ENCODE peak calls at places on chromosomes 5 and 9, in four cellular contexts. One of them, this sample, is unnamed.
A peak's percentile ranks its signal among the peaks of the same experiment; 100 is the strongest.

GRCh38 chr5:158560170-158560569 is 539.5 kb downstream of the EBF1 start:
- DNase-seq in GM06990: peak; percentile 79
- DNase-seq in neural crest cell: no peak
- DNase-seq in NB4: peak; percentile 89
- DNase-seq in this sample: peak; percentile 60

GRCh38 chr9:32587901-32588300 is 14.9 kb upstream of the NDUFB6 start:
- DNase-seq in NB4: no peak
- DNase-seq in GM06990: no peak
- DNase-seq in neural crest cell: no peak
- DNase-seq in this sample: no peak

GRCh38 chr5:97383996-97384395 is 200.9 kb upstream of the RIOK2 start:
- DNase-seq in GM06990: no peak
- DNase-seq in NB4: no peak
- DNase-seq in neural crest cell: no peak
- DNase-seq in this sample: no peak

GRCh38 chr9:128215491-128216404 is 12.6 kb downstream of the DNM1 start:
- DNase-seq in neural crest cell: no peak
- DNase-seq in NB4: peak; percentile 80
- DNase-seq in GM06990: no peak
- DNase-seq in this sample: no peak

GRCh38 chr5:135211791-135212190 is 177.8 kb upstream of the PITX1 start:
- DNase-seq in neural crest cell: no peak
- DNase-seq in NB4: no peak
- DNase-seq in GM06990: no peak
- DNase-seq in this sample: no peak

GRCh38 chr9:124733964-124734740 is 37.0 kb downstream of the NR6A1 start:
- DNase-seq in neural crest cell: no peak
- DNase-seq in GM06990: no peak
- DNase-seq in NB4: no peak
- DNase-seq in this sample: no peak

GRCh38 chr5:67156976-67157583 is 39.5 kb downstream of the CD180 start:
- DNase-seq in GM06990: no peak
- DNase-seq in neural crest cell: no peak
- DNase-seq in NB4: peak; percentile 36
- DNase-seq in this sample: peak; percentile 55

GRCh38 chr9:76374702-76375543 is 19.3 kb downstream of the RFK start:
- DNase-seq in GM06990: no peak
- DNase-seq in NB4: no peak
- DNase-seq in neural crest cell: no peak
- DNase-seq in this sample: no peak

GRCh38 chr5:149489605-149490037 is 61.6 kb downstream of the CSNK1A1 start:
- DNase-seq in GM06990: no peak
- DNase-seq in NB4: no peak
- DNase-seq in neural crest cell: no peak
- DNase-seq in this sample: no peak

GRCh38 chr9:137194388-137194787 is 5.9 kb downstream of the SSNA1 start:
- DNase-seq in GM06990: no peak
- DNase-seq in neural crest cell: no peak
- DNase-seq in NB4: no peak
- DNase-seq in this sample: no peak

GRCh38 chr5:41097642-41098041 is 26.5 kb upstream of the MROH2B start:
- DNase-seq in GM06990: no peak
- DNase-seq in neural crest cell: no peak
- DNase-seq in NB4: no peak
- DNase-seq in this sample: no peak

GRCh38 chr5:58628626-58629025 is 45.8 kb downstream of the RAB3C start:
- DNase-seq in GM06990: no peak
- DNase-seq in neural crest cell: no peak
- DNase-seq in NB4: no peak
- DNase-seq in this sample: no peak

GRCh38 chr9:800561-800960 is 40.9 kb upstream of the DMRT1 start:
- DNase-seq in NB4: no peak
- DNase-seq in GM06990: no peak
- DNase-seq in neural crest cell: no peak
- DNase-seq in this sample: no peak

GRCh38 chr5:66306105-66306843 is 162.2 kb downstream of the SREK1 start:
- DNase-seq in neural crest cell: peak; percentile 37
- DNase-seq in NB4: peak; percentile 53
- DNase-seq in GM06990: no peak
- DNase-seq in this sample: peak; percentile 69

GRCh38 chr5:74338101-74338388 is 302.5 kb downstream of the ENC1 start:
- DNase-seq in neural crest cell: no peak
- DNase-seq in NB4: no peak
- DNase-seq in GM06990: no peak
- DNase-seq in this sample: no peak

GRCh38 chr5:74334434-74335364 is 305.8 kb downstream of the ENC1 start:
- DNase-seq in GM06990: no peak
- DNase-seq in neural crest cell: no peak
- DNase-seq in NB4: no peak
- DNase-seq in this sample: no peak

GRCh38 chr5:74340476-74340875 is 300.1 kb downstream of the ENC1 start:
- DNase-seq in neural crest cell: no peak
- DNase-seq in GM06990: no peak
- DNase-seq in NB4: no peak
- DNase-seq in this sample: no peak

GRCh38 chr5:74336286-74336685 is 304.2 kb downstream of the ENC1 start:
- DNase-seq in GM06990: no peak
- DNase-seq in NB4: no peak
- DNase-seq in neural crest cell: peak; percentile 32
- DNase-seq in this sample: no peak

GRCh38 chr5:74337252-74338100 is 303.1 kb downstream of the ENC1 start:
- DNase-seq in NB4: peak; percentile 5
- DNase-seq in GM06990: no peak
- DNase-seq in neural crest cell: no peak
- DNase-seq in this sample: no peak
- TF ChIP-seq CTCF in NB4: no peak
- TF ChIP-seq CTCF in GM06990: no peak
- TF ChIP-seq CTCF in neural crest cell: no peak
- TF ChIP-seq CTCF in this sample: no peak

DNA sequence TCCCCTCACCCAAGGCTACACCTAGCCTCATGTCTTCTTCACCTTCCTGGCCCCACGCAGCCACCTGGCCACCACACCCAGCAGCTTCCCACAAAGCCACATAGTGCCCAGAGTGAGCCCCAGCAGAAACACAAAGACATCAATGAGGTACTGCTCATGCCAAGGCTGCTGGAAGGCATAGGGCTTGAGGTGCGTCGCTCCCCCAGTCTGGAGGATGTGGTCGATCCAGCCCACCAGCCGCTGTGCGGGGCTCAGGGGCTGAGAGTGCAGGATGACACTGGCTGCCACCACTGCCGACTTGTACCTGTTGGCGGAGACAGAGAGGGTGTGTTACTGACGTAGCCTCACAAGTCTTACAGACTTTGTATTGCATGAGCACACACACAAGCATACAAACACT is 15.8 kb upstream of the CAPSL start:
- DNase-seq in GM06990: peak; percentile 10
- DNase-seq in NB4: no peak
- DNase-seq in neural crest cell: no peak
- DNase-seq in this sample: no peak
- TF ChIP-seq CTCF in GM06990: no peak
- TF ChIP-seq CTCF in NB4: no peak
- TF ChIP-seq CTCF in neural crest cell: no peak
- TF ChIP-seq CTCF in this sample: no peak

GRCh38 chr5:173062141-173062540 is 6.0 kb downstream of the CREBRF start:
- DNase-seq in GM06990: no peak
- DNase-seq in neural crest cell: no peak
- DNase-seq in NB4: no peak
- DNase-seq in this sample: no peak

GRCh38 chr5:173069661-173070060 is 13.5 kb downstream of the CREBRF start:
- DNase-seq in neural crest cell: no peak
- DNase-seq in NB4: no peak
- DNase-seq in GM06990: no peak
- DNase-seq in this sample: no peak

GRCh38 chr5:173065155-173065554 is 9.0 kb downstream of the CREBRF start:
- DNase-seq in NB4: no peak
- DNase-seq in GM06990: no peak
- DNase-seq in neural crest cell: no peak
- DNase-seq in this sample: no peak
- TF ChIP-seq CTCF in NB4: no peak
- TF ChIP-seq CTCF in GM06990: no peak
- TF ChIP-seq CTCF in neural crest cell: no peak
- TF ChIP-seq CTCF in this sample: no peak

DNA sequence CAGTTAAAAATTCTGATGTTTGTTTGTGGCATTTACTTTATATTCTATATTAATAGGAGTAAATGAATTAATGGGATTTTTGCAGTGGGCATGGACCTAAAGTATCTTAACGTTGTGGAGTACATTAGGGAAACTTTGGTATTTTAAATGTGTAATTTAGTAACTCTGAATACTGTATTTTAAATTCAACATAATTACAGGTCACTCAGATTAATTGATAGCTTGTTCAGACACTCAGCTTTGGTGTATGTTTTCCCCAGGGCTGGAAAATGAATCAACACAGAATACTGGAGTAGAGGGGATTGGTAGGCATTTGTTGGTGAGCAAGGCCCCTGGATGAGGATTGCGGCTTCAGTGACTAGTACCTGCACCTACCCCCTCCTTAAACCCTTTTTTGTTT is 117.5 kb downstream of the TRIO start:
- DNase-seq in neural crest cell: no peak
- DNase-seq in NB4: no peak
- DNase-seq in GM06990: no peak
- DNase-seq in this sample: no peak
- TF ChIP-seq CTCF in neural crest cell: no peak
- TF ChIP-seq CTCF in NB4: no peak
- TF ChIP-seq CTCF in GM06990: no peak
- TF ChIP-seq CTCF in this sample: no peak

GRCh38 chr5:138610468-138611294 is 35.5 kb upstream of the HSPA9 start:
- DNase-seq in neural crest cell: peak; percentile 25
- DNase-seq in NB4: peak; percentile 10
- DNase-seq in GM06990: no peak
- DNase-seq in this sample: no peak

GRCh38 chr5:138616508-138616907 is 41.3 kb upstream of the HSPA9 start:
- DNase-seq in neural crest cell: no peak
- DNase-seq in NB4: no peak
- DNase-seq in GM06990: no peak
- DNase-seq in this sample: no peak

GRCh38 chr5:138606378-138606777 is 31.2 kb upstream of the HSPA9 start:
- DNase-seq in GM06990: no peak
- DNase-seq in NB4: no peak
- DNase-seq in neural crest cell: peak; percentile 32
- DNase-seq in this sample: no peak

GRCh38 chr5:138615461-138615860 is 40.3 kb upstream of the HSPA9 start:
- DNase-seq in NB4: no peak
- DNase-seq in GM06990: no peak
- DNase-seq in neural crest cell: no peak
- DNase-seq in this sample: no peak

GRCh38 chr5:138611295-138612220 is 36.4 kb upstream of the HSPA9 start:
- DNase-seq in GM06990: no peak
- DNase-seq in neural crest cell: peak; percentile 41
- DNase-seq in NB4: no peak
- DNase-seq in this sample: no peak
- TF ChIP-seq CTCF in GM06990: peak; percentile 16
- TF ChIP-seq CTCF in neural crest cell: no peak
- TF ChIP-seq CTCF in NB4: no peak
- TF ChIP-seq CTCF in this sample: peak; percentile 14

GRCh38 chr5:3451961-3452360 is 143.7 kb upstream of the IRX1 start:
- DNase-seq in neural crest cell: no peak
- DNase-seq in NB4: no peak
- DNase-seq in GM06990: no peak
- DNase-seq in this sample: peak; percentile 2
- TF ChIP-seq CTCF in neural crest cell: no peak
- TF ChIP-seq CTCF in NB4: no peak
- TF ChIP-seq CTCF in GM06990: no peak
- TF ChIP-seq CTCF in this sample: no peak

This sample was measured in GM13977.